ENCODE peak calls at places on chromosomes 3 and 15, in eight cellular contexts. V, P, B, Z, O, L, U and W are unnamed samples.

GRCh38 chr3:37762698-37763097 is 99.0 kb upstream of the CTDSPL start:
- DNase-seq in L (no peak), Z (no peak), P (no peak), O (no peak), B (no peak), U (no peak), V (peak), W (no peak)

GRCh38 chr15:64566629-64567427 is 106.5 kb downstream of the ZNF609 start:
- DNase-seq in P (no peak), U (no peak), L (no peak), B (no peak), O (no peak), V (no peak), Z (no peak), W (no peak)

GRCh38 chr3:123053107-123053506 is 13.7 kb upstream of the PDIA5 start:
- DNase-seq in O (no peak), L (no peak), B (no peak), Z (no peak), U (no peak), V (no peak), P (no peak), W (no peak)

GRCh38 chr3:64351713-64352595 is 126.7 kb upstream of the PRICKLE2 start:
- DNase-seq in P (no peak), O (no peak), U (no peak), L (no peak), Z (no peak), B (no peak), V (no peak), W (no peak)

GRCh38 chr3:70519005-70519404 is 206.6 kb upstream of the MDFIC2 start:
- DNase-seq in O (no peak), Z (no peak), B (no peak), V (no peak), L (no peak), U (no peak), P (no peak), W (no peak)

GRCh38 chr3:184563941-184564684 is 2.5 kb downstream of the EPHB3 start:
- DNase-seq in U (no peak), P (no peak), O (no peak), V (peak), L (no peak), Z (no peak), B (no peak), W (no peak)

GRCh38 chr15:64216722-64217428 is 54.1 kb upstream of the PPIB start:
- DNase-seq in L (no peak), V (no peak), B (no peak), U (no peak), O (no peak), Z (no peak), P (peak), W (no peak)

GRCh38 chr3:9870978-9871377 is 9.1 kb downstream of the CIDEC start:
- DNase-seq in L (no peak), V (no peak), Z (no peak), B (no peak), U (no peak), P (no peak), O (no peak), W (no peak)

GRCh38 chr15:85751731-85752421 is 42.8 kb downstream of the KLHL25 start:
- DNase-seq in U (no peak), L (no peak), O (no peak), P (no peak), V (peak), Z (no peak), B (no peak), W (no peak)

GRCh38 chr3:129259612-129260477 is 10.4 kb downstream of the COPG1 start:
- DNase-seq in U (no peak), O (no peak), B (no peak), V (no peak), P (no peak), Z (peak), L (no peak), W (peak)

GRCh38 chr3:58351920-58352319 is 19.2 kb downstream of the PXK start:
- DNase-seq in Z (no peak), V (peak), L (no peak), B (no peak), O (no peak), P (no peak), U (no peak), W (no peak)

GRCh38 chr3:39752019-39752637 is 57.3 kb upstream of the MYRIP start:
- DNase-seq in O (no peak), B (no peak), U (no peak), L (no peak), P (no peak), V (peak), Z (no peak), W (no peak)

GRCh38 chr3:172369590-172370259 is 78.5 kb downstream of the GHSR start:
- DNase-seq in B (no peak), Z (no peak), U (no peak), P (no peak), V (no peak), O (no peak), L (no peak), W (no peak)

GRCh38 chr15:43958894-43959330 is 132.1 kb downstream of the WDR76 start:
- DNase-seq in V (no peak), O (no peak), U (peak), P (no peak), B (no peak), L (no peak), Z (no peak), W (no peak)

GRCh38 chr15:71153823-71154524 is 38.7 kb downstream of the THSD4 start:
- DNase-seq in O (no peak), U (no peak), V (peak), L (no peak), P (no peak), Z (no peak), B (no peak), W (no peak)

GRCh38 chr3:47016934-47017435 is 37.5 kb downstream of the NBEAL2 start:
- DNase-seq in O (no peak), U (peak), P (no peak), L (peak), Z (no peak), B (no peak), V (no peak), W (no peak)

GRCh38 chr3:12536423-12536822 is 8.9 kb downstream of the MKRN2OS start:
- DNase-seq in Z (no peak), L (no peak), B (no peak), V (no peak), P (no peak), U (no peak), O (no peak), W (no peak)

GRCh38 chr3:9214599-9214998 is 34.8 kb downstream of the SRGAP3 start:
- DNase-seq in V (no peak), Z (no peak), U (peak), P (no peak), O (no peak), L (no peak), B (no peak), W (no peak)

GRCh38 chr3:142987080-142987700 is 14.2 kb upstream of the U2SURP start:
- DNase-seq in B (no peak), P (no peak), Z (no peak), U (peak), L (no peak), O (no peak), V (no peak), W (no peak)

GRCh38 chr3:12944849-12945248 is 103.5 kb upstream of the RPL32 start:
- DNase-seq in O (no peak), U (no peak), L (no peak), Z (no peak), P (no peak), B (no peak), V (no peak), W (no peak)

GRCh38 chr3:52317601-52318000 is 1.5 kb downstream of the DNAH1 start:
- DNase-seq in B (no peak), U (no peak), L (peak), Z (peak), P (peak), O (peak), V (peak), W (peak)

GRCh38 chr15:64150236-64150578 is 1.3 kb upstream of the SNX22 start:
- DNase-seq in O (no peak), B (no peak), L (no peak), P (no peak), Z (no peak), U (no peak), V (peak), W (no peak)

GRCh38 chr3:152050782-152051405 is 177.5 kb downstream of the SUCNR1 start:
- DNase-seq in P (no peak), B (no peak), U (no peak), O (no peak), Z (no peak), V (no peak), L (no peak), W (no peak)

GRCh38 chr3:150404023-150404422 is 4.1 kb upstream of the TSC22D2 start:
- DNase-seq in O (no peak), L (no peak), V (no peak), U (no peak), P (no peak), B (no peak), Z (no peak), W (no peak)

GRCh38 chr15:60591491-60592385 is 112.8 kb upstream of the ICE2 start:
- DNase-seq in L (peak), V (peak), P (peak), B (peak), O (no peak), Z (peak), U (no peak), W (peak)

GRCh38 chr3:48248095-48248863 is 7.4 kb downstream of the ZNF589 start:
- DNase-seq in U (no peak), Z (no peak), B (no peak), O (no peak), P (no peak), L (no peak), V (no peak), W (no peak)

GRCh38 chr3:188327433-188327832 is 173.5 kb downstream of the LPP start:
- DNase-seq in L (no peak), B (no peak), U (no peak), V (no peak), Z (no peak), O (no peak), P (no peak), W (no peak)